ENCODE peak calls at places on chromosomes 2 and 18, in ten cellular contexts. One of them, this sample, is unnamed.

GRCh38 chr2:168210898-168211570 is 36.4 kb downstream of the STK39 start:
- DNase-seq in ELR: peak
- DNase-seq in adipocyte: peak
- DNase-seq in NCI-H748 treated with DMSO at 0.1 percent for 48 hours: no peak
- DNase-seq in GM12865: no peak
- DNase-seq in left ventricle myocardium inferior: no peak
- DNase-seq in WTC11: no peak
- DNase-seq in stimulated activated CD8-positive, alpha-beta memory T cell treated with anti-CD3 and anti-CD28 coated beads, Interleukin-2, amount 100 ng/mL, for 1 hour: no peak
- DNase-seq in activated gamma-delta T cell treated with Interleukin-2 at 50 U/mL for 16 hours: no peak
- DNase-seq in stimulated activated CD4-positive, alpha-beta T cell treated with anti-CD3 and anti-CD28 coated beads, Interleukin-15, amount 100 ng/mL, for 24 hours: no peak
- DNase-seq in this sample: no peak

GRCh38 chr2:240932724-240933047 is 26.6 kb downstream of the CROCC2 start:
- DNase-seq in ELR: no peak
- DNase-seq in adipocyte: no peak
- DNase-seq in NCI-H748 treated with DMSO at 0.1 percent for 48 hours: no peak
- DNase-seq in GM12865: no peak
- DNase-seq in left ventricle myocardium inferior: no peak
- DNase-seq in WTC11: peak
- DNase-seq in stimulated activated CD8-positive, alpha-beta memory T cell treated with anti-CD3 and anti-CD28 coated beads, Interleukin-2, amount 100 ng/mL, for 1 hour: no peak
- DNase-seq in activated gamma-delta T cell treated with Interleukin-2 at 50 U/mL for 16 hours: peak
- DNase-seq in stimulated activated CD4-positive, alpha-beta T cell treated with anti-CD3 and anti-CD28 coated beads, Interleukin-15, amount 100 ng/mL, for 24 hours: no peak
- DNase-seq in this sample: no peak

GRCh38 chr2:120864981-120865380 is 129.3 kb downstream of the GLI2 start:
- DNase-seq in ELR: peak
- DNase-seq in adipocyte: no peak
- DNase-seq in NCI-H748 treated with DMSO at 0.1 percent for 48 hours: no peak
- DNase-seq in GM12865: no peak
- DNase-seq in left ventricle myocardium inferior: no peak
- DNase-seq in WTC11: no peak
- DNase-seq in stimulated activated CD8-positive, alpha-beta memory T cell treated with anti-CD3 and anti-CD28 coated beads, Interleukin-2, amount 100 ng/mL, for 1 hour: no peak
- DNase-seq in activated gamma-delta T cell treated with Interleukin-2 at 50 U/mL for 16 hours: no peak
- DNase-seq in stimulated activated CD4-positive, alpha-beta T cell treated with anti-CD3 and anti-CD28 coated beads, Interleukin-15, amount 100 ng/mL, for 24 hours: no peak
- DNase-seq in this sample: no peak

GRCh38 chr18:48934708-48935432 is 15.9 kb downstream of the SMAD7 start:
- DNase-seq in ELR: peak
- DNase-seq in adipocyte: no peak
- DNase-seq in NCI-H748 treated with DMSO at 0.1 percent for 48 hours: no peak
- DNase-seq in GM12865: peak
- DNase-seq in left ventricle myocardium inferior: peak
- DNase-seq in WTC11: no peak
- DNase-seq in stimulated activated CD8-positive, alpha-beta memory T cell treated with anti-CD3 and anti-CD28 coated beads, Interleukin-2, amount 100 ng/mL, for 1 hour: no peak
- DNase-seq in activated gamma-delta T cell treated with Interleukin-2 at 50 U/mL for 16 hours: no peak
- DNase-seq in stimulated activated CD4-positive, alpha-beta T cell treated with anti-CD3 and anti-CD28 coated beads, Interleukin-15, amount 100 ng/mL, for 24 hours: no peak
- DNase-seq in this sample: no peak

GRCh38 chr2:227576110-227576509 is 22.6 kb upstream of the SCYGR2 start:
- DNase-seq in ELR: no peak
- DNase-seq in adipocyte: no peak
- DNase-seq in NCI-H748 treated with DMSO at 0.1 percent for 48 hours: no peak
- DNase-seq in GM12865: no peak
- DNase-seq in left ventricle myocardium inferior: no peak
- DNase-seq in WTC11: no peak
- DNase-seq in stimulated activated CD8-positive, alpha-beta memory T cell treated with anti-CD3 and anti-CD28 coated beads, Interleukin-2, amount 100 ng/mL, for 1 hour: no peak
- DNase-seq in activated gamma-delta T cell treated with Interleukin-2 at 50 U/mL for 16 hours: no peak
- DNase-seq in stimulated activated CD4-positive, alpha-beta T cell treated with anti-CD3 and anti-CD28 coated beads, Interleukin-15, amount 100 ng/mL, for 24 hours: no peak
- DNase-seq in this sample: no peak

GRCh38 chr2:112251211-112251721 is 3.6 kb downstream of the ZC3H8 start:
- DNase-seq in ELR: no peak
- DNase-seq in adipocyte: no peak
- DNase-seq in NCI-H748 treated with DMSO at 0.1 percent for 48 hours: no peak
- DNase-seq in GM12865: no peak
- DNase-seq in left ventricle myocardium inferior: no peak
- DNase-seq in WTC11: no peak
- DNase-seq in stimulated activated CD8-positive, alpha-beta memory T cell treated with anti-CD3 and anti-CD28 coated beads, Interleukin-2, amount 100 ng/mL, for 1 hour: no peak
- DNase-seq in activated gamma-delta T cell treated with Interleukin-2 at 50 U/mL for 16 hours: no peak
- DNase-seq in stimulated activated CD4-positive, alpha-beta T cell treated with anti-CD3 and anti-CD28 coated beads, Interleukin-15, amount 100 ng/mL, for 24 hours: no peak
- DNase-seq in this sample: no peak

GRCh38 chr2:100889286-100889685 is 69.3 kb downstream of the NPAS2 start:
- DNase-seq in ELR: no peak
- DNase-seq in adipocyte: no peak
- DNase-seq in NCI-H748 treated with DMSO at 0.1 percent for 48 hours: no peak
- DNase-seq in GM12865: no peak
- DNase-seq in left ventricle myocardium inferior: no peak
- DNase-seq in WTC11: no peak
- DNase-seq in stimulated activated CD8-positive, alpha-beta memory T cell treated with anti-CD3 and anti-CD28 coated beads, Interleukin-2, amount 100 ng/mL, for 1 hour: no peak
- DNase-seq in activated gamma-delta T cell treated with Interleukin-2 at 50 U/mL for 16 hours: no peak
- DNase-seq in stimulated activated CD4-positive, alpha-beta T cell treated with anti-CD3 and anti-CD28 coated beads, Interleukin-15, amount 100 ng/mL, for 24 hours: no peak
- DNase-seq in this sample: no peak

GRCh38 chr18:48711651-48712486 is 173.0 kb downstream of the CTIF start:
- DNase-seq in ELR: peak
- DNase-seq in adipocyte: peak
- DNase-seq in NCI-H748 treated with DMSO at 0.1 percent for 48 hours: no peak
- DNase-seq in GM12865: peak
- DNase-seq in left ventricle myocardium inferior: no peak
- DNase-seq in WTC11: peak
- DNase-seq in stimulated activated CD8-positive, alpha-beta memory T cell treated with anti-CD3 and anti-CD28 coated beads, Interleukin-2, amount 100 ng/mL, for 1 hour: no peak
- DNase-seq in activated gamma-delta T cell treated with Interleukin-2 at 50 U/mL for 16 hours: no peak
- DNase-seq in stimulated activated CD4-positive, alpha-beta T cell treated with anti-CD3 and anti-CD28 coated beads, Interleukin-15, amount 100 ng/mL, for 24 hours: peak
- DNase-seq in this sample: peak

GRCh38 chr18:76349067-76349715 is 145.9 kb downstream of the ZNF516 start:
- DNase-seq in ELR: peak
- DNase-seq in adipocyte: peak
- DNase-seq in NCI-H748 treated with DMSO at 0.1 percent for 48 hours: peak
- DNase-seq in GM12865: peak
- DNase-seq in left ventricle myocardium inferior: peak
- DNase-seq in WTC11: peak
- DNase-seq in stimulated activated CD8-positive, alpha-beta memory T cell treated with anti-CD3 and anti-CD28 coated beads, Interleukin-2, amount 100 ng/mL, for 1 hour: peak
- DNase-seq in activated gamma-delta T cell treated with Interleukin-2 at 50 U/mL for 16 hours: peak
- DNase-seq in stimulated activated CD4-positive, alpha-beta T cell treated with anti-CD3 and anti-CD28 coated beads, Interleukin-15, amount 100 ng/mL, for 24 hours: peak
- DNase-seq in this sample: peak

GRCh38 chr2:191265311-191266170 is 20.3 kb downstream of the MYO1B start:
- DNase-seq in ELR: peak
- DNase-seq in adipocyte: peak
- DNase-seq in NCI-H748 treated with DMSO at 0.1 percent for 48 hours: no peak
- DNase-seq in GM12865: no peak
- DNase-seq in left ventricle myocardium inferior: peak
- DNase-seq in WTC11: no peak
- DNase-seq in stimulated activated CD8-positive, alpha-beta memory T cell treated with anti-CD3 and anti-CD28 coated beads, Interleukin-2, amount 100 ng/mL, for 1 hour: no peak
- DNase-seq in activated gamma-delta T cell treated with Interleukin-2 at 50 U/mL for 16 hours: no peak
- DNase-seq in stimulated activated CD4-positive, alpha-beta T cell treated with anti-CD3 and anti-CD28 coated beads, Interleukin-15, amount 100 ng/mL, for 24 hours: no peak
- DNase-seq in this sample: no peak

GRCh38 chr2:38168710-38169480 is 92.9 kb upstream of the CYP1B1 start:
- DNase-seq in ELR: peak
- DNase-seq in adipocyte: peak
- DNase-seq in NCI-H748 treated with DMSO at 0.1 percent for 48 hours: no peak
- DNase-seq in GM12865: peak
- DNase-seq in left ventricle myocardium inferior: no peak
- DNase-seq in WTC11: no peak
- DNase-seq in stimulated activated CD8-positive, alpha-beta memory T cell treated with anti-CD3 and anti-CD28 coated beads, Interleukin-2, amount 100 ng/mL, for 1 hour: no peak
- DNase-seq in activated gamma-delta T cell treated with Interleukin-2 at 50 U/mL for 16 hours: no peak
- DNase-seq in stimulated activated CD4-positive, alpha-beta T cell treated with anti-CD3 and anti-CD28 coated beads, Interleukin-15, amount 100 ng/mL, for 24 hours: no peak
- DNase-seq in this sample: no peak

GRCh38 chr18:53796042-53796729 is 428.3 kb downstream of the MBD2 start:
- DNase-seq in ELR: peak
- DNase-seq in adipocyte: peak
- DNase-seq in NCI-H748 treated with DMSO at 0.1 percent for 48 hours: no peak
- DNase-seq in GM12865: peak
- DNase-seq in left ventricle myocardium inferior: no peak
- DNase-seq in WTC11: no peak
- DNase-seq in stimulated activated CD8-positive, alpha-beta memory T cell treated with anti-CD3 and anti-CD28 coated beads, Interleukin-2, amount 100 ng/mL, for 1 hour: no peak
- DNase-seq in activated gamma-delta T cell treated with Interleukin-2 at 50 U/mL for 16 hours: no peak
- DNase-seq in stimulated activated CD4-positive, alpha-beta T cell treated with anti-CD3 and anti-CD28 coated beads, Interleukin-15, amount 100 ng/mL, for 24 hours: no peak
- DNase-seq in this sample: peak

GRCh38 chr2:62229082-62229620 is 33.2 kb downstream of the B3GNT2 start:
- DNase-seq in ELR: no peak
- DNase-seq in adipocyte: no peak
- DNase-seq in NCI-H748 treated with DMSO at 0.1 percent for 48 hours: no peak
- DNase-seq in GM12865: no peak
- DNase-seq in left ventricle myocardium inferior: no peak
- DNase-seq in WTC11: no peak
- DNase-seq in stimulated activated CD8-positive, alpha-beta memory T cell treated with anti-CD3 and anti-CD28 coated beads, Interleukin-2, amount 100 ng/mL, for 1 hour: no peak
- DNase-seq in activated gamma-delta T cell treated with Interleukin-2 at 50 U/mL for 16 hours: no peak
- DNase-seq in stimulated activated CD4-positive, alpha-beta T cell treated with anti-CD3 and anti-CD28 coated beads, Interleukin-15, amount 100 ng/mL, for 24 hours: no peak
- DNase-seq in this sample: no peak

GRCh38 chr2:239106314-239106908 is 258.5 kb downstream of the TWIST2 start:
- DNase-seq in ELR: peak
- DNase-seq in adipocyte: peak
- DNase-seq in NCI-H748 treated with DMSO at 0.1 percent for 48 hours: peak
- DNase-seq in GM12865: peak
- DNase-seq in left ventricle myocardium inferior: peak
- DNase-seq in WTC11: peak
- DNase-seq in stimulated activated CD8-positive, alpha-beta memory T cell treated with anti-CD3 and anti-CD28 coated beads, Interleukin-2, amount 100 ng/mL, for 1 hour: no peak
- DNase-seq in activated gamma-delta T cell treated with Interleukin-2 at 50 U/mL for 16 hours: no peak
- DNase-seq in stimulated activated CD4-positive, alpha-beta T cell treated with anti-CD3 and anti-CD28 coated beads, Interleukin-15, amount 100 ng/mL, for 24 hours: peak
- DNase-seq in this sample: peak

GRCh38 chr2:34998726-34999125 is 1356.9 kb upstream of the CRIM1 start:
- DNase-seq in ELR: no peak
- DNase-seq in adipocyte: no peak
- DNase-seq in NCI-H748 treated with DMSO at 0.1 percent for 48 hours: no peak
- DNase-seq in GM12865: no peak
- DNase-seq in left ventricle myocardium inferior: no peak
- DNase-seq in WTC11: no peak
- DNase-seq in stimulated activated CD8-positive, alpha-beta memory T cell treated with anti-CD3 and anti-CD28 coated beads, Interleukin-2, amount 100 ng/mL, for 1 hour: no peak
- DNase-seq in activated gamma-delta T cell treated with Interleukin-2 at 50 U/mL for 16 hours: no peak
- DNase-seq in stimulated activated CD4-positive, alpha-beta T cell treated with anti-CD3 and anti-CD28 coated beads, Interleukin-15, amount 100 ng/mL, for 24 hours: no peak
- DNase-seq in this sample: no peak

GRCh38 chr2:188381614-188382013 is 89.9 kb downstream of the GULP1 start:
- DNase-seq in ELR: peak
- DNase-seq in adipocyte: peak
- DNase-seq in NCI-H748 treated with DMSO at 0.1 percent for 48 hours: no peak
- DNase-seq in GM12865: no peak
- DNase-seq in left ventricle myocardium inferior: no peak
- DNase-seq in WTC11: no peak
- DNase-seq in stimulated activated CD8-positive, alpha-beta memory T cell treated with anti-CD3 and anti-CD28 coated beads, Interleukin-2, amount 100 ng/mL, for 1 hour: no peak
- DNase-seq in activated gamma-delta T cell treated with Interleukin-2 at 50 U/mL for 16 hours: no peak
- DNase-seq in stimulated activated CD4-positive, alpha-beta T cell treated with anti-CD3 and anti-CD28 coated beads, Interleukin-15, amount 100 ng/mL, for 24 hours: no peak
- DNase-seq in this sample: no peak

This sample was measured in mesendoderm.